ENCODE peak calls at places on chromosomes 7 and 10, in four cellular contexts. X is IMR-90, B is GM12878, R is K562. O is an unnamed sample.

GRCh38 chr7:73683916-73684693 is 708 bp downstream of the BUD23 start:
- DNase-seq in B (no peak), X (no peak), R (peak), O (peak)

GRCh38 chr10:71548494-71548846 is 151.8 kb downstream of the CDH23 start:
- DNase-seq in X (peak), B (no peak), R (peak), O (no peak)

GRCh38 chr10:133318494-133319127 is 9.9 kb downstream of the ZNF511 start:
- DNase-seq in B (no peak), X (peak), R (peak), O (peak)

GRCh38 chr10:70576803-70577517 is 25.6 kb downstream of the PRF1 start:
- DNase-seq in B (no peak), R (no peak), X (peak), O (no peak)

GRCh38 chr10:113780681-113781250 is 29.3 kb downstream of the PLEKHS1 start:
- DNase-seq in R (no peak), X (no peak), B (no peak), O (no peak)

GRCh38 chr7:77995717-77996116 is 197.1 kb downstream of the PHTF2 start:
- DNase-seq in R (peak), X (peak), B (no peak), O (no peak)

GRCh38 chr10:34723746-34724145 is 91.3 kb downstream of the PARD3 start:
- DNase-seq in R (no peak), X (peak), B (no peak), O (peak)

GRCh38 chr7:91694221-91694856 is 186.2 kb downstream of the MTERF1 start:
- DNase-seq in B (no peak), R (no peak), X (no peak), O (no peak)

GRCh38 chr10:118692911-118693310 is 61.9 kb downstream of the CACUL1 start:
- DNase-seq in R (no peak), X (peak), B (no peak), O (no peak)

GRCh38 chr10:31242902-31243301 is 76.1 kb upstream of the ZEB1 start:
- DNase-seq in X (peak), B (peak), R (peak), O (peak)
- H3K4me2 ChIP-seq in X (no peak), B (no peak), R (no peak), O (peak)

GRCh38 chr7:4703532-4703931 is 21.4 kb downstream of the FOXK1 start:
- DNase-seq in B (no peak), X (no peak), R (no peak), O (no peak)

GRCh38 chr7:4698707-4699275 is 16.7 kb downstream of the FOXK1 start:
- DNase-seq in X (no peak), B (no peak), R (no peak), O (no peak)

GRCh38 chr7:4700577-4701235 is 18.6 kb downstream of the FOXK1 start:
- DNase-seq in R (no peak), X (peak), B (no peak), O (peak)

GRCh38 chr7:4702961-4703512 is 20.9 kb downstream of the FOXK1 start:
- DNase-seq in B (no peak), R (no peak), X (no peak), O (no peak)

GRCh38 chr7:4699897-4700296 is 17.8 kb downstream of the FOXK1 start:
- DNase-seq in B (no peak), R (no peak), X (no peak), O (no peak)
- TF ChIP-seq FOS in B (no peak), R (no peak), X (no peak), O (no peak)

DNA sequence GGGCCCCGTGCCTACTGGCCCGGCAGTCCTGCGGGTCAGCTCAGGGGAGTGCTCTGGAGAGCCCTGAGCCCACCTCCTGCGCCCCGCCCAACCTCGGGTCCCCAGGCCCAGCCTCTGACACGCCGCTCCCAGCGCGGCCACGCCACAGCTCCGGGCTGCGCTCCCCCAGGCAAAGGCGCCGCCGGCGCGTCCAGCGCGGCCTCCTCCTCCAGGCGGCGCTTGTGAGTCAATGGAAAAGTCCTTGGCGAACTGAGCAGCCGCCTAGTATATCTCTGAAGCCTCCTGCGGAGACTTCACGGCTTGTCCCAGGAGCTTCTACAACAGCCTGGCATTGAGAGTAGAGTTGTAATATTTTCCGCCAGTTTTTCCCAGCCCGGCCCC is 29.5 kb upstream of the BMS1 start:
- DNase-seq in X (peak), B (no peak), R (peak), O (peak)
- H3K4me2 ChIP-seq in X (peak), B (no peak), R (no peak), O (peak)

DNA sequence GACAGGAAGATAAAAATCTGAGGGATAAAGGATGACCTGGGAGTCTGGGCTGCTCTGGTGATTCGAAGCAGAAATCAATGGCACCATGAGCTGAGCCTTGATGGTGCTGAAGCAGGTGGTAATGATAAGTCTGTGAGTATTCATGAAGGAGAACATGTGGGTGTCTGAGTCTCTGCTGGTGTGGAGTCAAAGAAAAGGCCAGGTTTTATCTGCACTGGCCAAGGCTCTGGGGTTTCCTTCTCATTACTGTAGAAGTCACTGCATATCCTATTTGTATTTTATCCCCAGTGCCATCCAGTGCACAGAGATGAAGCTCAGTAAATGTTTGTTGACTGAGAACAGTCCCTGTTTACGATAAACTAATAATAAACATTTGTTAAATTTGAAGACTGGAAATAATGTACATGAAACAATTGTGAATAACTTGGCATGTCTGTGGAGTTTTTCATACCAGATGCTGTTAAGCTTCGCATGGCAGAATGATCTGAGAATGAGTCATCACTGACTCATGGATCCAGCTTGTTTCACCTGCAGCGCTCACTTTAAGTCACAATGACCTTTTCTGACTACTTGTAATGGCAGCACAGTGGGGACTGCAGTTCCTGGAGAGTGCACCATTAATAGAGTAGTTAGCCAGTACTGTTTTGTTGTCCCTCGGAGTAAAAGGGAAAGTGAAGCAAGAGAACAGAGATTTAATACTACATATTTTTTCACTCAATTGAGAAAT is 538.5 kb downstream of the HTR7 start:
- DNase-seq in R (no peak), B (peak), X (peak), O (peak)
- TF ChIP-seq FOS in R (no peak), B (no peak), X (peak), O (peak)

O was measured in endothelial cell of umbilical vein.